ENCODE peak calls at places on chromosomes 16 and 17, in four cellular contexts. A is A549, Z is K562, M is HepG2. J is an unnamed sample.

GRCh38 chr17:81396722-81397313 is 1.6 kb downstream of the BAHCC1 start:
- DNase-seq in A (peak; percentile 55), Z (no peak), M (no peak), J (no peak)

GRCh38 chr16:1536601-1537000 is 3.1 kb downstream of the TMEM204 start:
- DNase-seq in A (no peak), Z (no peak), M (no peak), J (no peak)

GRCh38 chr17:33687831-33688230 is 394.7 kb upstream of the ASIC2 start:
- DNase-seq in A (no peak), Z (no peak), M (no peak), J (no peak)

GRCh38 chr16:35173295-35173694 is 1713.9 kb downstream of the TP53TG3F start:
- DNase-seq in A (no peak), Z (no peak), M (no peak), J (no peak)

GRCh38 chr16:88787579-88788314 is 2.7 kb upstream of the PIEZO1 start:
- DNase-seq in A (no peak), Z (no peak), M (peak; percentile 73), J (no peak)

GRCh38 chr17:72618018-72618509 is 474.4 kb downstream of the SLC39A11 start:
- DNase-seq in A (no peak), Z (no peak), M (peak; percentile 92), J (no peak)

GRCh38 chr16:67719778-67720144 is 645 bp upstream of the GFOD2 start:
- DNase-seq in A (peak; percentile 58), Z (peak; percentile 65), M (peak; percentile 48), J (no peak)

GRCh38 chr16:9625122-9625521 is 533.7 kb downstream of the HAPSTR1 start:
- DNase-seq in A (no peak), Z (no peak), M (no peak), J (no peak)

GRCh38 chr16:80369559-80369958 is 171.2 kb upstream of the DYNLRB2 start:
- DNase-seq in A (peak; percentile 31), Z (no peak), M (peak; percentile 23), J (no peak)

GRCh38 chr16:47424846-47425245 is 36.0 kb downstream of the ITFG1 start:
- DNase-seq in A (no peak), Z (no peak), M (peak; percentile 39), J (no peak)

GRCh38 chr17:27756467-27757371 is 43.6 kb downstream of the NOS2 start:
- DNase-seq in A (peak; percentile 39), Z (peak; percentile 37), M (peak; percentile 29), J (no peak)

GRCh38 chr16:23143391-23143790 is 5.9 kb downstream of the USP31 start:
- DNase-seq in A (no peak), Z (no peak), M (no peak), J (no peak)

GRCh38 chr16:14509675-14510132 is 120.4 kb downstream of the PARN start:
- DNase-seq in A (no peak), Z (no peak), M (no peak), J (no peak)

DNA sequence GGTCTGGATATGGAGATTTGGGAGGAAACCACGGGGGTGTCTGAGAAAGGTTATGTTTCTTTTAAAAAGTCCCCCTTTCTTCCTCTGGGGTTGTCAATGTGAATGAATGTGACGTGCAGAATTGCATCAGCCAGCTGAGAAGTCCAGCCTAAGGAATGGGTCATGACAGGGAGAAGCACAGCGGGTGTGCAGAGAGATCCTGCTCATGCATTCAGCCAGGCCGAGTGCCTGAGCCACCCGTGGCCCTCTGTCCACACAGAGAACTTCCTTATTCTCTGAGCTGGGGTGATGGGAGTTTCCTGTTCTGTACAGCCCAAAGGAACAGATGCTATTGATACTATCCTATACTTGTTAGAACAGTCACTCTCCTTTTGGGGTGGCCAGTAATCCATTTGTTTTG is 117.9 kb downstream of the CPPED1 start:
- DNase-seq in A (no peak), Z (no peak), M (no peak), J (no peak)
- TF ChIP-seq POLR2AphosphoS2 in A (no peak), Z (no peak), M (no peak), J (no peak)

GRCh38 chr16:75502916-75503605 is 7.8 kb upstream of the CHST6 start:
- DNase-seq in A (no peak), Z (no peak), M (no peak), J (no peak)

GRCh38 chr16:75501359-75501758 is 6.1 kb upstream of the CHST6 start:
- DNase-seq in A (no peak), Z (no peak), M (no peak), J (no peak)

GRCh38 chr16:75506107-75506506 is 10.9 kb upstream of the CHST6 start:
- DNase-seq in A (no peak), Z (no peak), M (no peak), J (no peak)

GRCh38 chr16:75506567-75506966 is 11.3 kb upstream of the CHST6 start:
- DNase-seq in A (peak; percentile 38), Z (no peak), M (peak; percentile 79), J (no peak)
- TF ChIP-seq POLR2AphosphoS2 in A (no peak), Z (no peak), M (no peak), J (no peak)

GRCh38 chr17:43341705-43342600 is 56.8 kb upstream of the ARL4D start:
- DNase-seq in A (no peak), Z (no peak), M (no peak), J (no peak)

GRCh38 chr17:43342601-43342905 is 56.2 kb upstream of the ARL4D start:
- DNase-seq in A (no peak), Z (no peak), M (no peak), J (no peak)

GRCh38 chr17:43334744-43335400 is 63.9 kb upstream of the ARL4D start:
- DNase-seq in A (no peak), Z (no peak), M (no peak), J (no peak)

GRCh38 chr17:43337684-43338428 is 60.9 kb upstream of the ARL4D start:
- DNase-seq in A (no peak), Z (no peak), M (no peak), J (no peak)

GRCh38 chr17:43338886-43339516 is 59.8 kb upstream of the ARL4D start:
- DNase-seq in A (no peak), Z (no peak), M (peak; percentile 51), J (no peak)
- TF ChIP-seq POLR2AphosphoS2 in A (no peak), Z (no peak), M (no peak), J (no peak)

DNA sequence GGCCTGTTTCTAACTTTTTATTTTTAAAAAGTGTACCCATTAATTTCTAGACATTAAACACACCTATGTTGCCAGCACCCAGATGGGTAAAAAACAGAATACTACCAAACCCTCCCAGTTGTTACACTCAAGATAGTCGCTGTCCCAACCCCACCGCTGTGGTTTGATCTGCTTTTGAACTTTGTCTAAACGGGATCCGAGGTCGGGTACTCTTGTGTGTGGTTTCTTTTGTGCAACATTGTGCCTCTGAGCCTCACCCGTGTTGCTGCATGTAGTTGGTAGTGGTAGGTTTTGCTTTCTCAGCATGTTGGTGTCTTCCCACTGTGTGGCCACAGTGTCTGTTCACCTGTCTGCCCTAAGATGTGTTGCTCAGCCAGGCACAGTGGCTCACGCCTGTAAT is 4.3 kb downstream of the KLHL36 start:
- DNase-seq in A (no peak), Z (no peak), M (no peak), J (no peak)
- TF ChIP-seq POLR2AphosphoS2 in A (no peak), Z (no peak), M (no peak), J (no peak)

GRCh38 chr17:76914937-76915336 is 46.7 kb downstream of the MGAT5B start:
- DNase-seq in A (no peak), Z (no peak), M (peak; percentile 82), J (no peak)

GRCh38 chr17:76907352-76907751 is 39.1 kb downstream of the MGAT5B start:
- DNase-seq in A (no peak), Z (no peak), M (no peak), J (no peak)

GRCh38 chr17:76909971-76910760 is 42.0 kb downstream of the MGAT5B start:
- DNase-seq in A (peak; percentile 46), Z (peak; percentile 67), M (peak; percentile 32), J (no peak)

GRCh38 chr17:76912585-76912984 is 44.4 kb downstream of the MGAT5B start:
- DNase-seq in A (no peak), Z (no peak), M (no peak), J (no peak)

DNA sequence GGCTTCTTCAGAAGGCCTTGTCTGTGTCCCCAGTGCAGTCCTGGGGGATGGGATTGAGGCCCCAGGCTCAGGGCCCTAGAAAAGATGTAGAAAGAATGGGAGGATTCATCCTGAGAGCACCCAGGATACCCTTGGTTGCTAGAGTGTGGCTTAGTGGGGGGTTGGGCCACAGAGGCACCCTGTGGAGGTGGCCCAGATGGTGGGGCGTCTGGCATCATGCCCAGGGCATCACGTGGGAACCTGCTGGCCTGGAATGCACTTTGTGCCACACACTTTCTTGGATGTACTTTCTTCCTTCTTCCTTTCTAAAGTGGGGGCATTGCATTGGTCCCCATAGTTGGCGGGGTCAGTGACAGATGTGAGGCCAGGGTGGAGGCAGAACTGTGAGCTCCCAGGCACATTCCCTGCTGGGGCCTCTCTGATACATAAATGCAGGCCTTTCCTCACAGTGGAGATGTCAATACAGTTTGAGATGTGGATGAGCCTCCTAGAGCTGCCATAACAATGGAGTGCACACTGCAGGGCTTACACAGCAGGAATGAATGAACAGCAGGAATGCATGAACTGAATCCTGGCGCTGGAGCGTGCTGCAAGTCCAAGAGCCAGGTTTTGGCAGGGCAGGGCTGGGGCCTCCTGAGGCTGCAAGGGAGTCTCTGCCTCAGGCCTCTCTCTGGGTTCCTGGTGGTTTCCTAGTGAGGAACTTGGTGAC is 43.2 kb downstream of the MGAT5B start:
- DNase-seq in A (no peak), Z (no peak), M (no peak), J (no peak)
- TF ChIP-seq POLR2AphosphoS2 in A (no peak), Z (no peak), M (no peak), J (no peak)

GRCh38 chr17:29180788-29181160 is 576 bp upstream of the MYO18A start:
- DNase-seq in A (no peak), Z (no peak), M (no peak), J (no peak)

GRCh38 chr17:29178750-29179231 is 1.4 kb downstream of the MYO18A start:
- DNase-seq in A (peak; percentile 41), Z (no peak), M (peak; percentile 29), J (no peak)

GRCh38 chr17:29180051-29180787 is at the start of gene MYO18A:
- DNase-seq in A (peak; percentile 92), Z (peak; percentile 86), M (peak; percentile 45), J (no peak)

GRCh38 chr17:29177871-29178749 is 2.1 kb downstream of the MYO18A start:
- DNase-seq in A (peak; percentile 54), Z (peak; percentile 83), M (peak; percentile 92), J (no peak)

DNA sequence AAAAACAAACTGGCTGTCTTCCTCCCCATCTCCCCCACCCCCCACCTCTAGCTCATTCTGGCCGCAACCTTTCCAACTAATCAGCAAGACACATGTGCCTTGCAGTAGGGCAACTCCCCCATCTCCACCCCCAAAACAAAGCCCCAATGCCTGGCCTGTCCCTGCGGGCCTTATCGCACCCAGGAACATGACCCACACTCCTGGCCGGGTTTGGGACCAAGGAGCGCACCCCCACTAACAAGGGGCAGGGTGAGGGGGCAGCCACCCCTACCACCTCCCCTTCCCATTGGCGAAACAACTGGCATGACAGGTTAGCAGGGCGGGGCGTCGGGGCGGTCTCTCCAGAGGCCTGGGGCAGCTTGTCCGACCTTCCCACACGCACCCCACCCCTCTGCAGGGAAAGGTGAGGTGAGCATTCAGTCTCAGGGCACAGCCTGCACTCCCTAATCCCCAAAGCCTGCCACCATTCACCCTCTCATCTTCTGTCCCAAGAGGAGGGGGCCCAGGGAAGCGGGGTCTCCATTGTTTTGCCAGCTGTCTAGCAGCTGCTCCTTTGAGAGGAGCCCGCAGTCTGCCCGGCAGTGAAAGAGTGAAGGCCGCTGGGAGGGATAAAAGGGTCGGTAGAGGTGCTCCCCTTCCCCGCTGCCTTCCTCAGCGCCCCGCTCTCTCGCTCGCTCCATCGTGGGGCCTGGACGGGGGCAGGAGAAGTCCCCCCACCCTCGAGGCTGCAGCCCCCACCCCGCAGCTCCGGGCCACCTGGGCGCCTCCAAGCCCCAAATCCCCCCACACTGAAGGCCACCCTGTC is 764 bp downstream of the MYO18A start:
- DNase-seq in A (peak; percentile 79), Z (peak; percentile 92), M (peak; percentile 89), J (no peak)
- TF ChIP-seq POLR2AphosphoS2 in A (no peak), Z (no peak), M (no peak), J (no peak)